ENCODE peak calls at places on chromosomes 2 and 18, in six cellular contexts. N, I, O, W, H and G are unnamed samples.

GRCh38 chr2:48227617-48228344 is 302.2 kb upstream of the STON1 start:
- ATAC-seq in N (peak; percentile 73), I (no peak), O (no peak), W (peak; percentile 68), H (peak; percentile 27), G (no peak)

GRCh38 chr2:124988794-124989193 is 963.7 kb downstream of the CNTNAP5 start:
- ATAC-seq in N (no peak), I (no peak), O (no peak), W (no peak), H (no peak), G (no peak)

GRCh38 chr18:55351980-55352714 is 235.8 kb downstream of the TCF4 start:
- ATAC-seq in N (no peak), I (peak; percentile 27), O (no peak), W (no peak), H (no peak), G (no peak)

GRCh38 chr18:21949326-21950015 is 208.9 kb downstream of the MIB1 start:
- ATAC-seq in N (no peak), I (no peak), O (no peak), W (no peak), H (no peak), G (no peak)

GRCh38 chr2:216012830-216013079 is 596 bp downstream of the MREG start:
- ATAC-seq in N (no peak), I (no peak), O (no peak), W (peak; percentile 12), H (no peak), G (no peak)

GRCh38 chr2:30797381-30798015 is 9.7 kb downstream of the CAPN13 start:
- ATAC-seq in N (no peak), I (no peak), O (no peak), W (no peak), H (no peak), G (no peak)

GRCh38 chr2:73260338-73260984 is 23.8 kb downstream of the FBXO41 start:
- ATAC-seq in N (no peak), I (no peak), O (no peak), W (peak; percentile 92), H (no peak), G (no peak)

GRCh38 chr18:22210331-22210754 is 41.0 kb downstream of the GATA6 start:
- ATAC-seq in N (no peak), I (no peak), O (no peak), W (no peak), H (no peak), G (no peak)

GRCh38 chr2:222982010-222982908 is 69.7 kb upstream of the KCNE4 start:
- ATAC-seq in N (no peak), I (peak; percentile 65), O (no peak), W (peak; percentile 89), H (no peak), G (no peak)

GRCh38 chr2:142723236-142723635 is 154.2 kb upstream of the KYNU start:
- ATAC-seq in N (no peak), I (no peak), O (no peak), W (no peak), H (no peak), G (no peak)

GRCh38 chr18:42586603-42587002 is 528.9 kb downstream of the RIT2 start:
- ATAC-seq in N (no peak), I (no peak), O (no peak), W (no peak), H (no peak), G (no peak)

GRCh38 chr2:96359866-96360265 is 24.3 kb downstream of the NCAPH start:
- ATAC-seq in N (no peak), I (peak; percentile 85), O (peak; percentile 93), W (no peak), H (peak; percentile 96), G (peak; percentile 81)

GRCh38 chr2:24121469-24121868 is 1.7 kb downstream of the PFN4 start:
- ATAC-seq in N (no peak), I (no peak), O (no peak), W (no peak), H (no peak), G (no peak)

GRCh38 chr18:44411971-44412370 is 268.7 kb upstream of the SETBP1 start:
- ATAC-seq in N (no peak), I (no peak), O (no peak), W (no peak), H (no peak), G (no peak)

GRCh38 chr2:207706936-207707860 is 4.2 kb upstream of the CCNYL1 start:
- ATAC-seq in N (no peak), I (no peak), O (no peak), W (no peak), H (no peak), G (no peak)

GRCh38 chr2:136966485-136966884 is 201.1 kb downstream of the THSD7B start:
- ATAC-seq in N (no peak), I (no peak), O (no peak), W (no peak), H (no peak), G (no peak)

GRCh38 chr2:212998629-212999359 is 152.6 kb downstream of the IKZF2 start:
- ATAC-seq in N (no peak), I (no peak), O (no peak), W (no peak), H (no peak), G (peak; percentile 7)

GRCh38 chr2:235495373-235496238 is 1.8 kb downstream of the AGAP1 start:
- ATAC-seq in N (no peak), I (no peak), O (no peak), W (peak; percentile 2), H (no peak), G (no peak)

GRCh38 chr2:211380041-211380440 is 823.6 kb downstream of the CPS1 start:
- ATAC-seq in N (no peak), I (no peak), O (no peak), W (no peak), H (no peak), G (no peak)

GRCh38 chr2:218870984-218871344 is 9.7 kb upstream of the WNT10A start:
- ATAC-seq in N (peak; percentile 35), I (peak; percentile 12), O (no peak), W (no peak), H (peak; percentile 15), G (peak; percentile 5)

GRCh38 chr2:236073867-236074655 is 94.1 kb downstream of the GBX2 start:
- ATAC-seq in N (no peak), I (no peak), O (no peak), W (no peak), H (no peak), G (no peak)

GRCh38 chr2:207937818-207938217 is 87.5 kb downstream of the PLEKHM3 start:
- ATAC-seq in N (no peak), I (no peak), O (no peak), W (peak; percentile 28), H (no peak), G (no peak)

GRCh38 chr2:63788070-63788469 is 53.6 kb upstream of the UGP2 start:
- ATAC-seq in N (no peak), I (no peak), O (no peak), W (peak; percentile 29), H (no peak), G (no peak)

GRCh38 chr18:8615397-8616025 is 6.3 kb downstream of the RAB12 start:
- ATAC-seq in N (no peak), I (no peak), O (no peak), W (peak; percentile 76), H (no peak), G (no peak)

GRCh38 chr2:28601612-28602011 is 105.8 kb downstream of the PLB1 start:
- ATAC-seq in N (no peak), I (no peak), O (no peak), W (peak; percentile 58), H (no peak), G (no peak)

GRCh38 chr2:12284487-12284886 is 432.2 kb upstream of the TRIB2 start:
- ATAC-seq in N (no peak), I (peak; percentile 57), O (no peak), W (no peak), H (no peak), G (peak; percentile 81)